ENCODE peak calls at places on chromosome 1, in nine cellular contexts. P is esophagus squamous epithelium, Y is fibroblast of mammary gland, O is HFF-Myc, Q is A549, L is cardiac muscle cell, C is HCT116, F is choroid plexus epithelial cell, N is colonic mucosa. W is an unnamed sample.

GRCh38 chr1:20345419-20345818 is 54.7 kb downstream of the VWA5B1 start:
- DNase-seq in P (no peak), Y (no peak), O (no peak), Q (no peak), L (no peak), C (no peak), F (no peak), N (no peak), W (no peak)

GRCh38 chr1:51791888-51792287 is 86.6 kb downstream of the NRDC start:
- DNase-seq in P (no peak), Y (no peak), O (no peak), Q (no peak), L (no peak), C (no peak), F (no peak), N (no peak), W (no peak)

GRCh38 chr1:151133339-151133761 is 13.1 kb downstream of the SEMA6C start:
- DNase-seq in P (no peak), Y (peak; percentile 19), O (no peak), Q (no peak), L (peak; percentile 14), C (no peak), F (no peak), N (no peak), W (no peak)

GRCh38 chr1:179709841-179710329 is 33.2 kb upstream of the FAM163A start:
- DNase-seq in P (no peak), Y (peak; percentile 77), O (peak; percentile 27), Q (no peak), L (peak; percentile 96), C (no peak), F (peak; percentile 87), N (no peak), W (peak; percentile 72)

GRCh38 chr1:108533351-108534083 is 26.4 kb upstream of the EEIG2 start:
- DNase-seq in P (no peak), Y (no peak), O (no peak), Q (no peak), L (no peak), C (no peak), F (no peak), N (peak; percentile 37), W (no peak)

GRCh38 chr1:225500589-225501192 is 72.9 kb upstream of the LBR start:
- DNase-seq in P (no peak), Y (no peak), O (no peak), Q (no peak), L (no peak), C (no peak), F (no peak), N (peak; percentile 57), W (no peak)

GRCh38 chr1:200172311-200172710 is 144.8 kb downstream of the NR5A2 start:
- DNase-seq in P (no peak), Y (peak; percentile 70), O (no peak), Q (no peak), L (no peak), C (no peak), F (no peak), N (no peak), W (no peak)

GRCh38 chr1:226891846-226892533 is 21.6 kb downstream of the PSEN2 start:
- DNase-seq in P (no peak), Y (peak; percentile 22), O (no peak), Q (no peak), L (peak; percentile 59), C (no peak), F (peak; percentile 53), N (no peak), W (peak; percentile 8)

GRCh38 chr1:157691285-157691920 is 9.2 kb downstream of the FCRL3 start:
- DNase-seq in P (no peak), Y (peak; percentile 18), O (peak; percentile 22), Q (peak; percentile 38), L (peak; percentile 33), C (peak; percentile 21), F (peak; percentile 44), N (no peak), W (peak; percentile 11)

GRCh38 chr1:219088778-219089557 is 84.7 kb upstream of the LYPLAL1 start:
- DNase-seq in P (no peak), Y (peak; percentile 97), O (peak; percentile 36), Q (peak; percentile 97), L (peak; percentile 95), C (peak; percentile 37), F (peak; percentile 97), N (no peak), W (peak; percentile 92)

GRCh38 chr1:201265771-201266170 is 17.5 kb upstream of the PKP1 start:
- DNase-seq in P (no peak), Y (peak; percentile 35), O (no peak), Q (peak; percentile 40), L (no peak), C (no peak), F (peak; percentile 8), N (no peak), W (no peak)

GRCh38 chr1:225816643-225817538 is 7.0 kb downstream of the EPHX1 start:
- DNase-seq in P (no peak), Y (peak; percentile 47), O (no peak), Q (no peak), L (peak; percentile 72), C (no peak), F (peak; percentile 32), N (peak; percentile 53), W (peak; percentile 73)

GRCh38 chr1:95041491-95042165 is 31.1 kb downstream of the ALG14 start:
- DNase-seq in P (no peak), Y (peak; percentile 89), O (peak; percentile 70), Q (peak; percentile 73), L (peak; percentile 92), C (peak; percentile 59), F (peak; percentile 95), N (peak; percentile 66), W (peak; percentile 92)

GRCh38 chr1:12251442-12251841 is 21.6 kb downstream of the VPS13D start:
- DNase-seq in P (no peak), Y (peak; percentile 43), O (no peak), Q (no peak), L (no peak), C (no peak), F (peak; percentile 81), N (no peak), W (peak; percentile 21)

GRCh38 chr1:229855999-229856650 is 210.9 kb upstream of the GALNT2 start:
- DNase-seq in P (no peak), Y (no peak), O (no peak), Q (no peak), L (no peak), C (no peak), F (no peak), N (no peak), W (no peak)

GRCh38 chr1:111990026-111990877 is 784 bp upstream of the KCND3 start:
- DNase-seq in P (no peak), Y (no peak), O (no peak), Q (no peak), L (no peak), C (no peak), F (no peak), N (peak; percentile 37), W (no peak)

GRCh38 chr1:112817555-112818373 is 102.6 kb upstream of the PPM1J start:
- DNase-seq in P (no peak), Y (no peak), O (no peak), Q (no peak), L (no peak), C (no peak), F (no peak), N (no peak), W (no peak)

GRCh38 chr1:171141336-171142051 is 43.6 kb upstream of the FMO2 start:
- DNase-seq in P (no peak), Y (peak; percentile 99), O (peak; percentile 98), Q (no peak), L (peak; percentile 100), C (no peak), F (peak; percentile 98), N (no peak), W (peak; percentile 95)

GRCh38 chr1:156601892-156602291 is 613 bp upstream of the GPATCH4 start:
- DNase-seq in P (no peak), Y (no peak), O (no peak), Q (no peak), L (no peak), C (no peak), F (no peak), N (no peak), W (no peak)

GRCh38 chr1:156600733-156601121 is 552 bp downstream of the GPATCH4 start:
- DNase-seq in P (no peak), Y (peak; percentile 16), O (no peak), Q (no peak), L (peak; percentile 35), C (no peak), F (peak; percentile 26), N (no peak), W (peak; percentile 15)

GRCh38 chr1:156599811-156600210 is 1.5 kb downstream of the GPATCH4 start:
- DNase-seq in P (no peak), Y (peak; percentile 22), O (no peak), Q (peak; percentile 66), L (no peak), C (no peak), F (no peak), N (no peak), W (no peak)

GRCh38 chr1:156601122-156601830 is at the start of gene GPATCH4:
- DNase-seq in P (no peak), Y (peak; percentile 95), O (peak; percentile 87), Q (peak; percentile 92), L (peak; percentile 96), C (peak; percentile 81), F (peak; percentile 93), N (peak; percentile 83), W (peak; percentile 90)

GRCh38 chr1:156602557-156602993 is 1.3 kb upstream of the GPATCH4 start:
- DNase-seq in P (no peak), Y (peak; percentile 30), O (no peak), Q (peak; percentile 48), L (no peak), C (peak; percentile 43), F (peak; percentile 42), N (peak; percentile 31), W (no peak)
- TF ChIP-seq CTCF in P (no peak), Y (peak; percentile 43), O (peak; percentile 54), Q (peak; percentile 63), L (peak; percentile 47), C (peak; percentile 65), F (peak; percentile 55), N (peak; percentile 20), W (peak; percentile 51)

DNA sequence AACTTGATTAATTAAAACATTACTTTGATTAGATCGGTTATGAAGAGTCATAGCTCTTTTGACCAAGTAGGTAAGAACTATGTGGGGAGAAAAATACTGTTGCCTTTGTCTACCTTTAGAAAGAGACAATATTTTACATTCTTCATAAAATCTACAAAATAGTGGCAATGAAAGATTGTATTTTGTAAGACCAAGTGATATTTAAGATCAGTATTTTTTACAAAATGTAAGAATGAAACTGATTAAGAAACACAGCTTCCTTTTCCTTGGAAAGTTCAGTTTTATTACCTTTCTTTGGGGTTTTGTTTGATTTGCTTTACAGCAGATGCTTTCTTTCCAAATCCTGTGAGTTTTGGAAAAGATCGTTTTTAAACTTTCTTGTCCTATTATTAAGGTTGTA is 69.8 kb downstream of the SLC35A3 start:
- DNase-seq in P (no peak), Y (no peak), O (no peak), Q (no peak), L (no peak), C (no peak), F (no peak), N (no peak), W (no peak)
- H3K4me3 ChIP-seq in P (peak overlapping the region; percentile 60), Y (peak overlapping the region; percentile 97), O (peak overlapping the region; percentile 66), Q (peak overlapping the region; percentile 93), L (peak overlapping the region; percentile 67), C (peak overlapping the region; percentile 62), F (peak overlapping the region; percentile 89), N (peak overlapping the region; percentile 73), W (peak overlapping the region; percentile 96)

GRCh38 chr1:30380625-30380984 is 342.8 kb downstream of the MATN1 start:
- DNase-seq in P (no peak), Y (no peak), O (no peak), Q (no peak), L (no peak), C (no peak), F (no peak), N (no peak), W (no peak)
- TF ChIP-seq CTCF in P (no peak), Y (no peak), O (no peak), Q (no peak), L (no peak), C (no peak), F (no peak), N (peak; percentile 7), W (no peak)

GRCh38 chr1:193457676-193458075 is 271.3 kb upstream of the B3GALT2 start:
- DNase-seq in P (no peak), Y (no peak), O (no peak), Q (no peak), L (no peak), C (no peak), F (no peak), N (no peak), W (peak; percentile 16)
- H3K4me3 ChIP-seq in P (no peak overlapping the region), Y (no peak overlapping the region), O (no peak overlapping the region), Q (no peak overlapping the region), L (no peak overlapping the region), C (no peak overlapping the region), F (no peak overlapping the region), N (no peak overlapping the region), W (no peak overlapping the region)